ENCODE peak calls at places on chromosome 12, in six cellular contexts. R is adrenal gland; U is suprapubic skin; Q is tibial artery; P is CD8-positive, alpha-beta T cell; T is cardiac muscle cell. L is an unnamed sample.

GRCh38 chr12:65300679-65301349 is 22.3 kb downstream of the MSRB3 start:
- DNase-seq in R (no peak), T (peak), Q (no peak), U (no peak), P (no peak), L (no peak)

GRCh38 chr12:65638324-65638723 is 186.0 kb upstream of the HMGA2 start:
- DNase-seq in Q (no peak), P (no peak), T (no peak), U (no peak), R (no peak), L (no peak)

GRCh38 chr12:119594772-119595445 is 1.3 kb downstream of the TMEM233 start:
- DNase-seq in R (no peak), Q (no peak), T (peak), U (no peak), P (no peak), L (no peak)

GRCh38 chr12:51926718-51927117 is 19.4 kb downstream of the ACVRL1 start:
- DNase-seq in Q (no peak), P (peak), R (no peak), U (no peak), T (peak), L (no peak)

GRCh38 chr12:4446335-4446734 is 720 bp upstream of the FGF6 start:
- DNase-seq in T (no peak), Q (no peak), R (no peak), P (no peak), U (no peak), L (no peak)

GRCh38 chr12:112584266-112584722 is 165.5 kb downstream of the PTPN11 start:
- DNase-seq in P (no peak), T (no peak), U (no peak), R (no peak), Q (no peak), L (no peak)

GRCh38 chr12:45601888-45602287 is 127.6 kb upstream of the ARID2 start:
- DNase-seq in T (no peak), Q (no peak), P (no peak), R (no peak), U (no peak), L (no peak)

GRCh38 chr12:50175716-50176026 is 8.5 kb upstream of the CERS5 start:
- DNase-seq in Q (no peak), U (no peak), R (no peak), P (no peak), T (no peak), L (no peak)

GRCh38 chr12:121295123-121295745 is 1.3 kb downstream of the CAMKK2 start:
- DNase-seq in P (no peak), U (no peak), R (no peak), T (peak), Q (no peak), L (no peak)

GRCh38 chr12:68349083-68349700 is 17.0 kb upstream of the MDM1 start:
- DNase-seq in P (no peak), U (no peak), T (no peak), Q (no peak), R (no peak), L (no peak)

GRCh38 chr12:41536813-41537490 is 348.8 kb downstream of the PDZRN4 start:
- DNase-seq in T (no peak), P (no peak), U (no peak), R (no peak), Q (no peak), L (no peak)

GRCh38 chr12:28870839-28871440 is 278.1 kb upstream of the FAR2 start:
- DNase-seq in T (no peak), P (no peak), U (no peak), R (no peak), Q (no peak), L (no peak)

GRCh38 chr12:131865196-131865875 is 29.1 kb upstream of the ULK1 start:
- DNase-seq in U (no peak), Q (no peak), T (no peak), P (no peak), R (no peak), L (no peak)

GRCh38 chr12:121050725-121051124 is 11.7 kb upstream of the OASL start:
- DNase-seq in U (no peak), R (no peak), Q (no peak), T (no peak), P (no peak), L (no peak)

GRCh38 chr12:124923906-124924734 is 9.7 kb upstream of the UBC start:
- DNase-seq in T (no peak), Q (no peak), P (no peak), R (no peak), U (no peak), L (no peak)

GRCh38 chr12:88237954-88238353 is 95.8 kb downstream of the TMTC3 start:
- DNase-seq in Q (no peak), T (no peak), R (no peak), P (no peak), U (no peak), L (no peak)

GRCh38 chr12:97760601-97761000 is 298.0 kb downstream of the RMST start:
- DNase-seq in R (no peak), Q (no peak), T (no peak), P (no peak), U (no peak), L (no peak)

GRCh38 chr12:122990561-122990960 is 10.1 kb downstream of the ARL6IP4 start:
- DNase-seq in U (no peak), T (no peak), Q (no peak), R (no peak), P (no peak), L (no peak)

GRCh38 chr12:25800101-25800500 is 158.4 kb upstream of the RASSF8 start:
- DNase-seq in U (no peak), P (no peak), R (no peak), Q (no peak), T (no peak), L (no peak)

GRCh38 chr12:85322715-85323114 is 42.7 kb downstream of the ALX1 start:
- DNase-seq in P (no peak), Q (no peak), T (peak), R (no peak), U (no peak), L (no peak)

GRCh38 chr12:124698998-124699305 is 131.5 kb upstream of the NCOR2 start:
- DNase-seq in P (no peak), R (no peak), T (no peak), Q (no peak), U (no peak), L (no peak)

GRCh38 chr12:128811806-128812205 is 12.0 kb downstream of the SLC15A4 start:
- DNase-seq in R (no peak), Q (no peak), T (no peak), P (no peak), U (no peak), L (no peak)

GRCh38 chr12:111841236-111841749 is 735 bp upstream of the MAPKAPK5 start:
- DNase-seq in Q (no peak), P (no peak), T (no peak), R (no peak), U (no peak), L (no peak)

GRCh38 chr12:105721915-105722314 is 391.4 kb downstream of the C12orf75 start:
- DNase-seq in T (no peak), Q (no peak), P (no peak), R (no peak), U (no peak), L (no peak)

GRCh38 chr12:13154027-13154538 is 42.4 kb upstream of the EMP1 start:
- DNase-seq in U (no peak), P (no peak), R (no peak), T (no peak), Q (no peak), L (no peak)

GRCh38 chr12:29640589-29641345 is 143.0 kb downstream of the TMTC1 start:
- DNase-seq in P (no peak), T (no peak), R (peak), Q (no peak), U (no peak), L (no peak)

GRCh38 chr12:8145754-8146415 is 10.9 kb upstream of the ZNF705A start:
- DNase-seq in U (no peak), P (no peak), T (no peak), Q (peak), R (peak), L (peak)

GRCh38 chr12:3988519-3989217 is 115.5 kb upstream of the PARP11 start:
- DNase-seq in R (no peak), Q (no peak), T (no peak), P (no peak), U (no peak), L (no peak)

GRCh38 chr12:15863258-15863835 is 18.8 kb upstream of the STRAP start:
- DNase-seq in Q (no peak), T (no peak), U (no peak), R (no peak), P (no peak), L (no peak)

GRCh38 chr12:130462558-130462924 is 124.9 kb downstream of the PIWIL1 start:
- DNase-seq in T (no peak), P (no peak), Q (no peak), R (no peak), U (no peak), L (no peak)
- H3K4me3 ChIP-seq in T (no peak), P (no peak), Q (no peak), R (no peak), U (no peak), L (no peak)

GRCh38 chr12:109717390-109718357 is 4.0 kb downstream of the FAM222A start:
- DNase-seq in P (no peak), R (peak), U (no peak), T (no peak), Q (no peak), L (no peak)
- H3K27ac ChIP-seq in P (no peak), R (peak), U (no peak), T (no peak), Q (no peak), L (no peak)

DNA sequence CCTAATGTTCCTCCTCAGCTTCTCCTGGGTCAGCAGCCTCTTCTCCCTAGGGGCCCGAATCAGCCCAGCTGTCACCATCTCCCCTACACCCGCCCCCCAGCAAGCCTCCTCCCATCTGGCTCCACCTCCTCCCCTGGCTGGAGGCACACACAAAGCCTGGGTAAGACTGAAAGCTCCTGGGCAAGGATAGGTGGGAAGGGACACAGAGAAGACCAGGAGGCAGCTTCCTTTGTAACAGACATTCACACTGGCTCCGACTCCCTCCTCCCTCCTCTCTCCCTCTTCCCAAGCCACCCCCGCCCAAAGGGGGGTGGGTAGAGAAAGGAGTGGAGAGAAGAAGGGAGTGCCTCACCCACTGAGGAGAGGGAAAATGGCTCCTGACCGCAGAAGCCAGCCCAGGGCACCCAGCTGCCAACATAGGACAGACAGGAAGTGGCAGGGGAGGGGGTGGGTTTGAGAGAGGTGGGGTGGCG is 4.0 kb downstream of the CHD4 start:
- DNase-seq in Q (peak), P (peak), T (peak), U (no peak), R (peak), L (no peak)
- H3K4me3 ChIP-seq in Q (peak), P (peak), T (no peak), U (peak), R (no peak), L (peak)

DNA sequence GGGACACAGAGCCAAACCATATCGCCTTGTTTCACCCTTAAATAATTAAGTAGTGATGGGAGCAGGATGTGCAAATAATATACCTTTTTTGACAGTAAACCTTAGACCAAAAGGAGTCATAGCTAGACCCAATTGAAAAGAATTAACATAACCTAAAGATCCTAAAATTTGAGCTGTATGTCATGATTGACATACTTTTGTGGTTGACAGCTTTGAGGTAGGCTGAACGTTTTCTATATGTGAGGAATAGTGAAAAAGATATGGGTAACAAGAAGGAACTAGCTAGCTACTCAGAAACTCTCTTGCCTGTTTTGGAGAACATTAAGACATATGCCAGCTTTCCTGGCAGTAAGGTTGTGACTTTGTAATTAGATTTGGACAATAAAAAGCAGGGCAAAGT is 320.6 kb downstream of the KCNC2 start:
- DNase-seq in R (no peak), P (no peak), T (no peak), Q (no peak), U (no peak), L (no peak)
- H3K27ac ChIP-seq in R (no peak), P (no peak), T (no peak), Q (no peak), U (no peak), L (no peak)

DNA sequence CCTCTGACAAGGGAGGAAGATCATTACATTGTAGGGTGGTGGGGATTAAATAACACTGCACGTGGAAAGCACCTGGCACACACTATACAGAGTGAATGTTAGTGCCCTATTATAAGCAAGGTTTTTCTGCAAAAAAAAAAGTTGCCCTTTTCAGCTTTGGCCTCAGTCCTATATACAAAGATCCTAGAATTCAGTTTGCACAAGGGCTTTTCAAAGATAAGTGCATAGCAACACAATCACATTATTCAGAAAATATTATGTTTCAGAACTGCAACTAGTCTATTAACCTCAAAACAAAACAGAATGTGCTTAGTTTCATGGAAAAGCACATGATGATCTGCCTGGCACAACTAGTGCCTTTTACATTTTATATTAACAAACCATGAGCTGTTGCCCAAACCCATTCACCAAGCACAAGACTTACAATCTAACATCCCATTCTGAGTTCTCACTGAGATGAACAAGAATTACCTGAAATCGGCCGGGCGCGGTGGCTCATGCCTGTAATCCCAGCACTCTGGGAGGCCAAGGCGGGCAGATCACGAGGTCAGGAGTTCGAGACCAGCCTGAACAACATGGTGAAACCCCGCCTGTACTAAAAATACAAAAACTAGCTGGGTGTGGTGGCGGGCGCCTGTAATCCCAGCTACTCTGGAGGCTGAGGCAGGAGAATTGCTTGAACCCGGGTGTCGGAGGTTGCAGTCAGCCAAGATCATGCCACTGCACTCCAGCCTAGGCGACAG is 1.8 kb downstream of the TM7SF3 start:
- DNase-seq in T (no peak), Q (no peak), R (no peak), P (no peak), U (no peak), L (no peak)
- H3K4me3 ChIP-seq in T (no peak), Q (peak), R (no peak), P (no peak), U (peak), L (no peak)

DNA sequence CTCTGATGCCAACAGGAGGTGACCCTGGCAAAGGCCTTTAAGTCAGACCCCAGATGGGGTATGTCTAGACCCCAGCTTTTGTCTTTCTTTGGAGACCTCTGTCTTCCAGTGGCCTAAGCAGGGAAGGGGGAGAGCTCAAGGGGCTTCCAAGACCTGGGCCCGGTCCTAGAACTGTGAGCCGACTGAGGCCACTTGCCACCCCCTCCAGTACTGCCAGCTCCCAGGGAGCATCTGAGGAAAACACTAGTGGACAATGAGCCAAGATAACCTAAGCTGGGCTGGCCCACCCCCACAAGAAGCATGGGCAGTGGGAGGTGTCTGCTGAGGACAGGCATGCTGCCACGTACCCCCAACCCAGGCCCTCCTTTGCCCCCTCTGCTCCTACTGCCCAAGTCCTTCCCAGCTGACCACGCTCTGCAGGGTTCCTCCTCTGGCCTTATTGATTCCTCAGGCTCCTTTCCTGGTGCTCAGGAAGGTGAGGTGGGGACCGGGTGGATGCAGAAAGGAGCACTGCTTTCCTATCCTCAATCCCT is 21.1 kb downstream of the VDR start:
- DNase-seq in T (no peak), U (no peak), R (no peak), P (no peak), Q (no peak), L (no peak)
- H3K27ac ChIP-seq in T (no peak), U (no peak), R (no peak), P (no peak), Q (no peak), L (no peak)

DNA sequence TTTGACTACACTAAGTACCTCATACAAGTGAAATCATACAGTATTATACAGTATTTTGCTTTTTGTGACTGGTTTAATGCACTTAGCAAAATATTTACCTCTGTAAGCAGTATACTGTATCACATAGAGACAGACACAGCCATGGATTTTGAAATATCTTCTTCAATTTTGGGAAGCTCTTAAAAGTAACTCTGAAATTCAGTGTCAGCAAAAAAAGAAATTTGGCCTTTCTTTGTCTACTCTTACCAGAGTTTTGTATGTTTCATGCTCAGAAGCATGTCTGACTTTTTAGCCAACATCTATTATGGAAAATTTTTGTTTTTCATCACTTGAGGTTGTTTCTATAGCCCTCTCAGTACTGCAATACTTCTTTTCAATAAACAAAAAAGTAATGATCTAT is 1102.2 kb downstream of the TRHDE start:
- DNase-seq in Q (no peak), U (no peak), P (no peak), T (no peak), R (no peak), L (no peak)
- H3K4me3 ChIP-seq in Q (no peak), U (no peak), P (no peak), T (no peak), R (no peak), L (no peak)

GRCh38 chr12:93714382-93714781 is 37.2 kb downstream of the CRADD start:
- DNase-seq in Q (peak), U (no peak), P (no peak), R (no peak), T (no peak), L (no peak)
- H3K27ac ChIP-seq in Q (peak), U (peak), P (no peak), R (no peak), T (no peak), L (no peak)

GRCh38 chr12:2960432-2960956 is 1.3 kb downstream of the TEAD4 start:
- DNase-seq in T (no peak), R (no peak), P (no peak), Q (no peak), U (no peak), L (no peak)
- H3K4me3 ChIP-seq in T (peak), R (no peak), P (no peak), Q (peak), U (peak), L (peak)

GRCh38 chr12:106956048-106956935 is 585 bp downstream of the TMEM263 start:
- DNase-seq in T (peak), P (peak), U (peak), R (peak), Q (peak), L (peak)

GRCh38 chr12:106950591-106950990 is 5.1 kb upstream of the TMEM263 start:
- DNase-seq in T (no peak), Q (no peak), R (no peak), U (no peak), P (no peak), L (no peak)

GRCh38 chr12:106955377-106956047 is at the start of gene TMEM263:
- DNase-seq in T (peak), P (peak), U (peak), Q (peak), R (peak), L (peak)

GRCh38 chr12:106954462-106955376 is 988 bp upstream of the TMEM263 start:
- DNase-seq in R (peak), T (no peak), Q (peak), U (no peak), P (peak), L (no peak)

DNA sequence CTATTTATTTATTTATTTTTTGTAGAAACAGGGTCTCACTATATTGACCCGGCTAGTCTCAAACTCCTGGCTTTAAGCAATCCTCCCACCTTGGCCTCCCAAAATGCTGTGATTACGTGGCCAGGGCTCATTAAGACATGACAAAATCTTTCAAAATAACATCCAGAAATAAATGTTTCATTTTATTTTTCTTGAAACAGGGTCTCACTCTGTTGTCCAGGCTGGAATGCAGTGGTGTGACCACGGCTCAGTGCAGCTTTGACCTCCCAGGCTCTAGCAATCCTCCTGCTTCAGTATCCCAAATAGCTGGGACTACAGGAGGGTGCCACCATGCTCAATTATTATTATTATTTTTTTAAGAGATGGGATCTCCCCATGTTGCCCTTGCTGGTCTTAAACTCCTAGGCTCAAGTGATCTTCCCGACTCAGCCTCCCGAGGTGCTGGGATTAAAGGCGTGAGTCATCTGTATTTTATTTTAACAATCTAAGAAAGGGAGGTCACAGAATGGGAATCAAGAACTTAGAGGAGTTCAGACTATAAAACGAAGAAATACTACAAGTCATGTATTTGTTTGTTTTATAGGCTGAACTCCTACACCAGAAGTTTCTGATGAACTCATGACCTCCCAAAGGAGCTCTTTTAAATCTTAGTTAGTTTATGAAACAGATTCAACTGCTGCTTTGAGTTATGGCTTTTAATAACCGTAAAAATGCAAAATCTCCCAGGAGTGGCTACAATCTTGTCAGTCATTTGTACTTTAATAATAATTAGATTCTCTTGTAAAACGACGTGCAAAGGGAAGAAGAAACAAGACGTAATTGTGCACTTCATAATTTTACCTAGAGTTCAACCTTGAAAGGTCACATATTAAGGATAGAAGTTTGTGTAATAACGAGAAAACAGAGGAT is 2.1 kb upstream of the TMEM263 start:
- DNase-seq in U (no peak), T (no peak), R (no peak), Q (no peak), P (no peak), L (no peak)
- H3K27ac ChIP-seq in U (no peak), T (no peak), R (no peak), Q (no peak), P (no peak), L (no peak)

L was measured in AG04450.